ENCODE peak calls at places on chromosomes 16 and 17, in six cellular contexts. B is IMR-90, U is cardiac muscle cell, D is tibial artery, A is dorsolateral prefrontal cortex, E is breast epithelium. I is an unnamed sample.

GRCh38 chr17:55158439-55158838 is 106.3 kb upstream of the HLF start:
- DNase-seq in B (no peak), U (peak), D (no peak), A (no peak), E (no peak), I (no peak)

GRCh38 chr16:14240216-14240843 is 169.2 kb downstream of the MRTFB start:
- DNase-seq in B (no peak), U (peak), D (no peak), A (no peak), E (no peak), I (no peak)

GRCh38 chr16:81883235-81883634 is 104.1 kb downstream of the PLCG2 start:
- DNase-seq in B (no peak), U (no peak), D (no peak), A (no peak), E (no peak), I (no peak)

GRCh38 chr16:84726670-84727467 is 27.1 kb downstream of the USP10 start:
- DNase-seq in B (no peak), U (no peak), D (no peak), A (no peak), E (no peak), I (no peak)

GRCh38 chr17:80992948-80993624 is 1.4 kb downstream of the CHMP6 start:
- DNase-seq in B (no peak), U (no peak), D (no peak), A (no peak), E (no peak), I (no peak)

GRCh38 chr17:62101519-62101918 is 36.4 kb upstream of the MED13 start:
- DNase-seq in B (no peak), U (no peak), D (no peak), A (no peak), E (no peak), I (no peak)

GRCh38 chr16:86302710-86303109 is 207.6 kb upstream of the FOXF1 start:
- DNase-seq in B (no peak), U (no peak), D (no peak), A (no peak), E (no peak), I (no peak)

GRCh38 chr16:76756423-76756822 is 434.6 kb upstream of the MON1B start:
- DNase-seq in B (no peak), U (no peak), D (no peak), A (no peak), E (no peak), I (no peak)

GRCh38 chr17:38729886-38730525 is at the start of gene CISD3:
- DNase-seq in B (peak), U (peak), D (peak), A (peak), E (peak), I (peak)

GRCh38 chr16:10037771-10038170 is 144.5 kb downstream of the GRIN2A start:
- DNase-seq in B (no peak), U (no peak), D (no peak), A (no peak), E (no peak), I (no peak)

GRCh38 chr17:4956493-4957061 is 5.7 kb downstream of the ENO3 start:
- DNase-seq in B (no peak), U (no peak), D (no peak), A (no peak), E (no peak), I (peak)

GRCh38 chr17:81082177-81083073 is 47.5 kb downstream of the BAIAP2 start:
- DNase-seq in B (no peak), U (no peak), D (no peak), A (no peak), E (peak), I (no peak)

DNA sequence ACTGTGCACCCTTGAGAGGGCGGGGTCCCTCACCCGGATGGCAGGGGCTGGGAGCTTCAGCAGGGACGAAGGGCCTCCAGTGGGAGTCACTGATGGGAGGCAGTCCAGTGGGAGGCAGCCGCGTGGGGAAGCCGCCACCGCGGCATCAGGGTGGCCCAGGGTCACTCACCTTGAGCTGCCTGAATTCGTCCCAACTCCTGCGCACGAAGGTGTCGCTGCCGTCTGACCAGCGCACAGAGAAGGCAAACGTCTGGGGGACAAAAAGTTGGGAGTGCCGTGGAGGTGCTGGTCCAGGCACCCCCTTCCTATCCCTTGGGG is 540 bp downstream of the NOXO1 start:
- DNase-seq in B (no peak), U (no peak), D (no peak), A (no peak), E (no peak), I (no peak)
- TF ChIP-seq CTCF in B (no peak), U (no peak), D (no peak), A (no peak), E (no peak), I (no peak)

DNA sequence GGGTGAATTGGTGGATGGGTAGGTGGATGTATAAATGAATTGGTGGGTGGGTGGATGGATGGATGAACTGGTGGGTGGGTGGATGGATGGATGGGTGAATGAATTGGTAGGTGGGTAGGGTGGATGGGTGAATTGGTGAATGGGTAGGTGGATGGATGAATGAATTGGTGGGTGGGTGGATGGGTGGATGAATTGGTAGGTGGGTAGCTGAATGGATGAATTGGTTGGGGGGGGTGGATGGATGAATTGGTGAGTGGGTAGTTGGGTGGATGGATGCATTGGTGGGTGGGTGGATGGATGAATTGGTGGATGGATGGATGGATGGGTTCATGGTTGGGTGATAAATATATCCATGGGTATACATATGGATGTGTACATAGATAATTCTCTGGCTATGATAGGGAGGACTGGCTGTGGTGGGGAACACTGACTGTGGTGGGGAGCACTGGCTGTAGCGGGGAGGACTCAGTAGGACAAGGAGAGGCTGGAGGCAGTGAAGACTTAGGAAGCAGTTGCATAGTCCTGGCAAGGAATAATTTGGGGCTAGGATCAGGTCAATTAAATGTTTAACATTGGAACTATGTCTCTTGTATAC is 54.4 kb downstream of the ABCC1 start:
- DNase-seq in B (no peak), U (no peak), D (no peak), A (no peak), E (no peak), I (no peak)
- H3K27ac ChIP-seq in B (peak), U (no peak), D (peak), A (no peak), E (no peak), I (no peak)

GRCh38 chr17:17401271-17401781 is 75.5 kb upstream of the MED9 start:
- DNase-seq in B (no peak), U (peak), D (no peak), A (no peak), E (no peak), I (no peak)
- TF ChIP-seq CTCF in B (peak), U (peak), D (no peak), A (peak), E (no peak), I (no peak)

GRCh38 chr17:65017375-65017774 is 39.2 kb downstream of the GNA13 start:
- DNase-seq in B (no peak), U (no peak), D (no peak), A (peak), E (no peak), I (no peak)
- H3K27ac ChIP-seq in B (peak), U (no peak), D (peak), A (peak), E (peak), I (peak)

GRCh38 chr17:43878260-43879082 is 28.9 kb downstream of the MPP2 start:
- DNase-seq in B (peak), U (peak), D (peak), A (peak), E (peak), I (peak)
- TF ChIP-seq CTCF in B (peak), U (peak), D (peak), A (peak), E (peak), I (peak)

GRCh38 chr16:1960665-1961630 is 1.6 kb downstream of the NDUFB10 start:
- DNase-seq in B (peak), U (peak), D (no peak), A (no peak), E (no peak), I (no peak)
- H3K27ac ChIP-seq in B (no peak), U (peak), D (peak), A (peak), E (no peak), I (peak)

DNA sequence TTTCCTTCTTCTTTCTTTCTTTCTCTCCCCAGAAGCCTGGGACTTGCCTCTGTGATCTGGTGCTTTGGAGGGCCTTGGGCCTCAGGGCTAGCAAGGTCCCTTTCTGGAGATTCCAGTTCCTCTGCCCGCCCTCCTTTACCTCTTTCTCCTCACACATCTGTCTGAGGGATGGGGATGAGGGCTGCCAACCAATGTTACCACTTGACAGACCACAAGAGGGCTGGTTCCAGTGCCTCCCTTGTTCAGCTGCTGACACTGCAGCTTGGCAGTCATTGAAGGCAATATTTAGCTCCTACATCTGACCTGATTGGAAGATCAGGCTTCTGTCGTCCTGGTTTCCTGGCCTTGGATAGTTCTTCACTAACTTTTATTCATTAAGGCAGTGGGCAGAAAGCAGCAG is 3.6 kb upstream of the ZNF652 start:
- DNase-seq in B (no peak), U (no peak), D (no peak), A (no peak), E (no peak), I (no peak)
- TF ChIP-seq CTCF in B (peak), U (no peak), D (no peak), A (no peak), E (peak), I (no peak)

I was measured in psoas muscle.